ENCODE peak calls at places on chromosomes 2 and 18, in seven cellular contexts. R is activated T-helper 1 cell treated with anti-CD3 and anti-CD28 coated beads, Interleukin-12 subunit alpha, Interleukin-12 subunit beta, Interleukin-2, Interleukin-4 antibody, amounts not matched to agents 30 ng/mL and 10 ng/mL and 1 ng/mL, durations not matched to agents 14 hours and 24 hours and 36 hours; S is tibial nerve; W is stimulated activated CD8-positive, alpha-beta memory T cell treated with anti-CD3 and anti-CD28 coated beads, Interleukin-15, amount 100 ng/mL, for 24 hours; T is nucleus accumbens; D is foreskin fibroblast; N is CD4-positive, alpha-beta T cell. J is an unnamed sample.

GRCh38 chr2:127024769-127025356 is 82.1 kb downstream of the BIN1 start:
- DNase-seq in R (no peak), S (no peak), W (no peak), T (peak), D (no peak), N (no peak), J (no peak)

GRCh38 chr2:204645018-204645775 is 99.9 kb downstream of the PARD3B start:
- DNase-seq in R (no peak), S (no peak), W (no peak), T (no peak), D (no peak), N (no peak), J (no peak)

GRCh38 chr2:25381502-25381901 is 39.8 kb upstream of the DNMT3A start:
- DNase-seq in R (no peak), S (no peak), W (no peak), T (no peak), D (no peak), N (no peak), J (no peak)

GRCh38 chr2:111194835-111195621 is 74.3 kb downstream of the BCL2L11 start:
- DNase-seq in R (no peak), S (no peak), W (no peak), T (no peak), D (no peak), N (no peak), J (no peak)

GRCh38 chr18:44599409-44599808 is 81.3 kb upstream of the SETBP1 start:
- DNase-seq in R (no peak), S (no peak), W (no peak), T (peak), D (no peak), N (no peak), J (no peak)

GRCh38 chr18:3720818-3721545 is 271.0 kb downstream of the TGIF1 start:
- DNase-seq in R (no peak), S (no peak), W (no peak), T (no peak), D (no peak), N (no peak), J (no peak)

GRCh38 chr2:240792658-240793312 is 27.2 kb downstream of the KIF1A start:
- DNase-seq in R (no peak), S (no peak), W (no peak), T (no peak), D (no peak), N (no peak), J (no peak)

GRCh38 chr2:190881480-190882326 is 1.1 kb downstream of the GLS start:
- DNase-seq in R (peak), S (peak), W (peak), T (peak), D (peak), N (peak), J (no peak)

J was measured in cortex of kidney.